ENCODE peak calls at places on chromosomes 3 and 15, in five cellular contexts. L is natural killer cell treated with Interleukin-12 subunit alpha and Interleukin-12 subunit beta and Interleukin-15 and Interleukin-18, amount 100 ng/mL, for 72 hours; M is AG09309; W is anterior cingulate cortex; S is activated T-helper 1 cell treated with Interleukin-2 at 50 U/mL for 16 hours. D is an unnamed sample.

GRCh38 chr3:106811376-106811775 is 565.9 kb upstream of the CCDC54 start:
- DNase-seq in W (no peak), S (no peak), L (no peak), M (peak), D (peak)

GRCh38 chr15:63396546-63396939 is 14.9 kb upstream of the CA12 start:
- DNase-seq in W (no peak), L (no peak), M (no peak), S (no peak), D (no peak)

GRCh38 chr3:168803536-168803935 is 707.8 kb upstream of the GOLIM4 start:
- DNase-seq in S (no peak), W (no peak), M (no peak), L (no peak), D (peak)

GRCh38 chr3:16392733-16393132 is 120.8 kb downstream of the RFTN1 start:
- DNase-seq in L (no peak), M (no peak), W (no peak), S (no peak), D (peak)

GRCh38 chr3:41117398-41117870 is 81.9 kb upstream of the CTNNB1 start:
- DNase-seq in M (peak), W (peak), S (peak), L (peak), D (peak)

GRCh38 chr3:197367081-197367780 is 68.8 kb upstream of the DLG1 start:
- DNase-seq in M (no peak), S (no peak), W (peak), L (no peak), D (peak)

GRCh38 chr3:50639055-50639494 is 22.1 kb downstream of the MAPKAPK3 start:
- DNase-seq in L (no peak), W (no peak), S (no peak), M (no peak), D (peak)

GRCh38 chr15:92715753-92716152 is 60.2 kb upstream of the FAM174B start:
- DNase-seq in S (no peak), L (no peak), W (no peak), M (no peak), D (peak)

GRCh38 chr3:171038342-171038741 is 11.8 kb upstream of the SLC2A2 start:
- DNase-seq in L (no peak), M (no peak), W (no peak), S (no peak), D (no peak)

GRCh38 chr3:177882124-177882648 is 654.0 kb upstream of the KCNMB2 start:
- DNase-seq in L (no peak), W (no peak), M (no peak), S (no peak), D (no peak)

GRCh38 chr3:45957606-45958005 is 14.3 kb downstream of the CXCR6 start:
- DNase-seq in M (no peak), L (no peak), S (no peak), W (peak), D (no peak)

GRCh38 chr15:60006203-60006782 is 2.2 kb downstream of the FOXB1 start:
- DNase-seq in W (no peak), L (no peak), S (peak), M (no peak), D (peak)

GRCh38 chr15:89105147-89105546 is 16.9 kb downstream of the ABHD2 start:
- DNase-seq in W (no peak), L (no peak), M (peak), S (no peak), D (peak)

GRCh38 chr15:71634820-71635219 is 175.5 kb upstream of the NR2E3 start:
- DNase-seq in W (no peak), S (no peak), L (no peak), M (no peak), D (peak)

GRCh38 chr3:74613060-74613459 is 1.4 kb downstream of the CNTN3 start:
- DNase-seq in W (no peak), L (no peak), S (no peak), M (no peak), D (no peak)

GRCh38 chr15:84847382-84847781 is 30.2 kb downstream of the ALPK3 start:
- DNase-seq in S (no peak), M (no peak), W (no peak), L (no peak), D (no peak)

GRCh38 chr3:40846466-40846865 is 321.7 kb downstream of the ZNF621 start:
- DNase-seq in S (no peak), W (no peak), M (no peak), L (no peak), D (no peak)

GRCh38 chr15:33859992-33860545 is 108.2 kb upstream of the CHRM5 start:
- DNase-seq in S (no peak), L (no peak), M (no peak), W (no peak), D (no peak)

GRCh38 chr3:43894176-43895049 is 203.7 kb downstream of the ABHD5 start:
- DNase-seq in L (no peak), W (peak), M (peak), S (no peak), D (peak)

GRCh38 chr15:76335129-76335850 is 1.3 kb upstream of the ISL2 start:
- DNase-seq in L (no peak), W (no peak), M (no peak), S (no peak), D (no peak)

GRCh38 chr3:50515565-50516047 is 12.2 kb upstream of the CACNA2D2 start:
- DNase-seq in L (no peak), S (no peak), M (no peak), W (no peak), D (peak)

GRCh38 chr3:138114431-138114918 is 933 bp downstream of the DZIP1L start:
- DNase-seq in L (no peak), S (no peak), W (no peak), M (no peak), D (peak)

GRCh38 chr3:20054549-20054987 is 14.3 kb downstream of the KAT2B start:
- DNase-seq in L (peak), M (peak), S (peak), W (no peak), D (peak)

GRCh38 chr3:9036327-9037112 is 73.2 kb upstream of the RAD18 start:
- DNase-seq in S (no peak), L (no peak), M (peak), W (no peak), D (peak)

GRCh38 chr15:79970921-79971434 is at the start of gene BCL2A1:
- DNase-seq in M (peak), L (peak), W (no peak), S (peak), D (peak)

GRCh38 chr15:90300988-90301715 is 35.7 kb downstream of the NGRN start:
- DNase-seq in S (peak), M (no peak), W (no peak), L (peak), D (peak)

GRCh38 chr15:35693286-35693685 is 147.3 kb upstream of the DPH6 start:
- DNase-seq in S (no peak), L (no peak), W (no peak), M (no peak), D (peak)

GRCh38 chr3:44058022-44058867 is 183.4 kb upstream of the TOPAZ1 start:
- DNase-seq in M (no peak), W (peak), L (no peak), S (no peak), D (peak)

GRCh38 chr15:91853968-91854943 is 748 bp downstream of the SLCO3A1 start:
- DNase-seq in L (peak), M (no peak), W (peak), S (peak), D (peak)

GRCh38 chr3:183122257-183122932 is 23.1 kb upstream of the MCCC1 start:
- DNase-seq in S (no peak), W (no peak), M (peak), L (no peak), D (peak)

GRCh38 chr15:33013827-33014445 is 180.6 kb downstream of the FMN1 start:
- DNase-seq in S (no peak), W (no peak), M (no peak), L (no peak), D (peak)

GRCh38 chr3:29453278-29453961 is 172.5 kb downstream of the RBMS3 start:
- DNase-seq in W (peak), S (no peak), M (no peak), L (no peak), D (no peak)

GRCh38 chr3:141306922-141307321 is 61.4 kb upstream of the ZBTB38 start:
- DNase-seq in W (no peak), L (no peak), M (no peak), S (no peak), D (no peak)

D was measured in adipocyte.